ENCODE peak calls at places on chromosomes 13 and 19, in four cellular contexts. N is psoas muscle; F is heart right ventricle; Z is CD8-positive, alpha-beta T cell. S is an unnamed sample.
A peak's percentile ranks its signal among the peaks of the same experiment; 100 is the strongest.

GRCh38 chr19:50906217-50906616 is 5.0 kb downstream of the KLK4 start:
- DNase-seq in Z (no peak), N (no peak), F (no peak), S (peak; percentile 36)

GRCh38 chr13:111314852-111315251 is 5.6 kb upstream of the TEX29 start:
- DNase-seq in F (no peak), N (no peak), Z (no peak), S (no peak)

GRCh38 chr19:29217591-29217990 is 4.6 kb upstream of the UQCRFS1 start:
- DNase-seq in N (no peak), F (no peak), Z (no peak), S (no peak)

GRCh38 chr19:313988-314815 is 23.0 kb upstream of the PLPP2 start:
- DNase-seq in Z (no peak), F (no peak), N (no peak), S (no peak)

GRCh38 chr19:34487651-34488051 is 6.1 kb downstream of the WTIP start:
- DNase-seq in F (no peak), Z (no peak), N (no peak), S (no peak)

GRCh38 chr19:19159534-19159933 is 10.5 kb downstream of the MEF2B start:
- DNase-seq in F (no peak), Z (no peak), N (no peak), S (no peak)

GRCh38 chr19:38290631-38291147 is 13.4 kb upstream of the C19orf33 start:
- DNase-seq in Z (no peak), F (no peak), N (no peak), S (peak; percentile 48)

GRCh38 chr19:41887711-41888382 is 4.9 kb downstream of the ARHGEF1 start:
- DNase-seq in F (no peak), Z (peak; percentile 79), N (no peak), S (peak; percentile 87)

GRCh38 chr13:60328073-60328472 is 68.9 kb upstream of the TDRD3 start:
- DNase-seq in F (no peak), N (no peak), Z (no peak), S (no peak)

GRCh38 chr13:111262281-111262680 is 58.2 kb upstream of the TEX29 start:
- DNase-seq in N (no peak), Z (no peak), F (no peak), S (no peak)

GRCh38 chr13:63910406-63910957 is 2494.8 kb upstream of the PCDH20 start:
- DNase-seq in N (no peak), F (no peak), Z (no peak), S (peak; percentile 7)

GRCh38 chr13:104869501-104869900 is 1666.0 kb downstream of the EFNB2 start:
- DNase-seq in Z (no peak), F (no peak), N (no peak), S (no peak)

GRCh38 chr19:46471116-46471733 is at the start of gene PNMA8A:
- DNase-seq in Z (no peak), N (peak; percentile 83), F (peak; percentile 75), S (peak; percentile 84)

GRCh38 chr13:50894504-50894903 is 15.1 kb upstream of the RNASEH2B start:
- DNase-seq in F (no peak), Z (no peak), N (no peak), S (no peak)

GRCh38 chr19:44735011-44735410 is 13.5 kb upstream of the BCL3 start:
- DNase-seq in Z (no peak), F (no peak), N (no peak), S (no peak)

GRCh38 chr19:14459703-14460102 is 15.5 kb downstream of the PTGER1 start:
- DNase-seq in Z (no peak), N (no peak), F (no peak), S (no peak)

GRCh38 chr13:107941345-107942029 is 273.8 kb downstream of the LIG4 start:
- DNase-seq in F (no peak), N (no peak), Z (no peak), S (no peak)

GRCh38 chr19:2358548-2359173 is 1.4 kb upstream of the TMPRSS9 start:
- DNase-seq in Z (no peak), N (no peak), F (no peak), S (no peak)

GRCh38 chr19:55266404-55266803 is 7.6 kb upstream of the PPP6R1 start:
- DNase-seq in N (no peak), Z (no peak), F (no peak), S (no peak)

GRCh38 chr19:49016067-49016839 is 638 bp downstream of the LHB start:
- DNase-seq in Z (no peak), N (no peak), F (no peak), S (no peak)

GRCh38 chr19:49014870-49015255 is 2.0 kb downstream of the LHB start:
- DNase-seq in N (no peak), Z (no peak), F (no peak), S (no peak)

GRCh38 chr19:49011194-49011593 is 5.7 kb downstream of the LHB start:
- DNase-seq in Z (no peak), F (no peak), N (no peak), S (no peak)

GRCh38 chr19:49017041-49017665 is at the start of gene LHB:
- DNase-seq in Z (no peak), N (no peak), F (no peak), S (no peak)

DNA sequence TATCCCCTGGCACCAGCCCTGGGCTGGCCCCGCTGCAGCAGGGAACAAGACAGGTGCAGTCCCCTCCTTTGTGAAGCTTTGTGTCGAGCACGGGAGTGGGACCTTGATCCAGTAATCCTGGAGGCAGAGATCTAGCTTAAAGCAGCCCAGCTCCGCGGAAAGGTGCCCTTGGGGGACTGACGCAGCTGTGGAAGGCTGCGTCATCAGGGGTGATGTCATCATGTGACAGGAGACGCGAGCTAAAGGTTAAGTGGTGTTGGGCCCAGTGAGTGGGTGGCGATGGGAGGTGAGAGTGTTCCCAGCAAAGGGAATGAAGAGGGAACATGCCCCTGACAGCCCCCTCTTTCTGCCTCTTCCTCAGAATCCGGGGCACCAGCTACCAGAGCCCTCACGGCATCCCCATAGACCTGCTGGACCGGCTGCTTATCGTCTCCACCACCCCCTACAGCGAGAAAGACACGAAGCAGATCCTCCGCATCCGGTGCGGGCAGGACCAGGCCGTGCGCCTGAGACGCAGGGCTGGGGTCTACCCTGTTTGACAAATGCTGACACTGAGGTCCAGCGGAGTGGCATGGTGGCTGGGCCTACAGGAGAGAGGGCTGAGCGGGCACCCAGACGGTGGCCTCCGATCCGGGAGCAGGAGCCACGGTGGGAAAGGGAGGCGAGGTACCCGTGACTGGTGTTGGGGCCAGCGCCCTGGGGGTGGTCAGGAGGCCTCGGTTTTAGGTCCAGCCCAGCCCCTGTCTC is 2.6 kb downstream of the LHB start:
- DNase-seq in F (no peak), N (no peak), Z (no peak), S (no peak)
- H3K4me1 ChIP-seq in F (peaks cover 7% of the 10 kb centered on the region), N (peaks cover 7% of the 10 kb centered on the region), Z (peaks cover 10% of the 10 kb centered on the region), S (peaks cover 9% of the 10 kb centered on the region)

DNA sequence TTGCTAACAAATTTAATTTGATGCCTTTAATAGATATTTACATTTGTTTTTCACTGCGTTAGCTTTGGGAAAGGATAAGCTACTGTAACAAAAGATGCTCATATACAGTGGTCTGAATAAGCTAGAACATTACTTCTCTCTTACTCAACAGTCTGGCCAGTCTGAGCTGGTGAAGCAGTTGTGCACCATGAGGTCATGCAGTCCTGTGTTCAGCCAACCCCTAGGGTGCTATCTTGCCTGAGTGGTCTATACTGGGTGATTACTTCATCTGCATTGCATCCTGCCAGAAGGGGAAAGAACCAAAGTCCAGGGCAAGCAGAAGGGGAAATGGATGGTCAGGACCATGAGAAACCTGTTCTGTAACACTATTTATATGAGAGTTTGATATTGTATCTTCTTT is 31.5 kb downstream of the ERCC5 start:
- DNase-seq in F (no peak), Z (no peak), N (no peak), S (peak; percentile 42)
- H3K4me1 ChIP-seq in F (peaks cover 10% of the 10 kb centered on the region), Z (no peaks in the 10 kb centered on the region), N (peaks cover 37% of the 10 kb centered on the region), S (no peaks in the 10 kb centered on the region)

GRCh38 chr19:4061683-4062575 is 4.8 kb downstream of the ZBTB7A start:
- DNase-seq in Z (no peak), N (peak; percentile 22), F (no peak), S (peak; percentile 85)

GRCh38 chr19:4059931-4060620 is 6.6 kb downstream of the ZBTB7A start:
- DNase-seq in N (peak; percentile 84), F (peak; percentile 77), Z (peak; percentile 60), S (peak; percentile 73)

GRCh38 chr19:4062576-4063368 is 3.9 kb downstream of the ZBTB7A start:
- DNase-seq in N (peak; percentile 31), Z (no peak), F (no peak), S (no peak)

GRCh38 chr19:4060621-4061177 is 6.0 kb downstream of the ZBTB7A start:
- DNase-seq in F (no peak), N (no peak), Z (no peak), S (peak; percentile 26)

DNA sequence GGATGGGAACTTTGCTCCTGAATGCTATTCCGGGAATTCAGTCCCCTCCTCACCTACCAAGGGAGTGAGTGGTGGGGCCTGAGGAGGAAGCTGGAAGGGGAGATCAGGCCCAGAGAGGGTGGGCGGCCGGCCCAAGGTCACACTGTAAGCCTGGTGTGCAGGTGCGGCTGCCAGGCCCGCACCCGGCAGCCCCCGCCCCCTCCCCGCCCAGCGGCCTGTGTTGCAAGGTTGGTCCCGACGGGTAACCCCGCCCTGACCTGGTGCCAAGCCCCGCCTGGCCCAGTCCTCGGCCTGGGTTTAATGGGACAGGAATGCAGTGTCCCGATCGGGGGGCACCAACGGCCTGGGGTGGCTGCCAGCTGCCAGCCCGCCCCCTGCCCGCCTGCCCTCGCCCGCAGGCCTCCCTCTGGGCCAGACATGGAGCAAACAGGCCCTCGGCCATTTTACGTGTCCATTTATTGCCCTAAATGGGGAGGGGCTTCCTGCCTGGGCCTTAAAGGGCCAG is 5.5 kb downstream of the ZBTB7A start:
- DNase-seq in N (peak; percentile 89), Z (no peak), F (peak; percentile 83), S (peak; percentile 85)
- H3K4me1 ChIP-seq in N (peaks cover 64% of the 10 kb centered on the region), Z (peaks cover 65% of the 10 kb centered on the region), F (peaks cover 65% of the 10 kb centered on the region), S (peaks cover 59% of the 10 kb centered on the region)

DNA sequence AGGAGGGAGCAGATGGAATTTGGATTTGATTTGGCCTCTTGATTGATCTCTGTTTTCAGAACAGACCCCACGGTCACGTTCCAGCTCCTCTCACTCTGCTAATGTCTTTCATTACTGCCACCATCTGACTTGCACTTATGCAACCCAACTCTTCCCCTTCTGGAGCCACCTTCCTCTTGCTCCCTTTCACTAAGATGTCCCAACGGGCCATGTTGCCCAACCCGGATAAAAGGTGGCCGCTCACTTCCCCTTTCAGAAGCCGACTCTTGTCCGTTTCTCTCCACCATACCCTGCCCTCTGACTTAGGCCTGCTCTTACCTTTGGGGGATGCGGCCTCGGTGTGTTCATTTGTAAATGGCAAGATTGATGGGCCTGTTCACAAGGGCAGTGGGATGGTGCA is 27.4 kb upstream of the CYP4F8 start:
- DNase-seq in F (no peak), Z (no peak), N (peak; percentile 32), S (no peak)
- H3K4me1 ChIP-seq in F (no peaks in the 10 kb centered on the region), Z (no peaks in the 10 kb centered on the region), N (no peaks in the 10 kb centered on the region), S (no peaks in the 10 kb centered on the region)

GRCh38 chr13:110128546-110128945 is 178.4 kb downstream of the COL4A1 start:
- DNase-seq in N (no peak), Z (no peak), F (no peak), S (no peak)

GRCh38 chr13:110129076-110129475 is 177.9 kb downstream of the COL4A1 start:
- DNase-seq in F (no peak), Z (no peak), N (no peak), S (no peak)

GRCh38 chr13:110131424-110131823 is 175.5 kb downstream of the COL4A1 start:
- DNase-seq in F (no peak), N (no peak), Z (no peak), S (no peak)

GRCh38 chr13:110129539-110130186 is 177.3 kb downstream of the COL4A1 start:
- DNase-seq in Z (no peak), F (no peak), N (no peak), S (no peak)

GRCh38 chr13:110130431-110130830 is 176.5 kb downstream of the COL4A1 start:
- DNase-seq in Z (no peak), F (no peak), N (no peak), S (no peak)
- H3K4me1 ChIP-seq in Z (no peaks in the 10 kb centered on the region), F (peaks cover 26% of the 10 kb centered on the region), N (peaks cover 21% of the 10 kb centered on the region), S (peaks cover 7% of the 10 kb centered on the region)